ENCODE peak calls at places on chromosomes 13 and 19, in nine cellular contexts. M, I, C, G, D, T, Q, K and O are unnamed samples. For H3K4me1, the result is how much of the 10 kb centered on the place peaks cover.

GRCh38 chr13:77386880-77387606 is 60.1 kb upstream of the MYCBP2 start:
- DNase-seq in T (no peak), D (no peak), I (no peak), K (no peak), G (no peak), C (peak), Q (no peak), M (no peak), O (no peak)

GRCh38 chr19:46068345-46069258 is 27.8 kb upstream of the IGFL4 start:
- DNase-seq in D (no peak), Q (no peak), K (no peak), T (no peak), I (peak), C (peak), G (no peak), M (no peak), O (peak)

GRCh38 chr19:45922281-45922680 is 7.7 kb upstream of the NANOS2 start:
- DNase-seq in T (no peak), M (no peak), K (no peak), C (no peak), Q (no peak), I (peak), G (no peak), D (no peak), O (no peak)

GRCh38 chr13:26184791-26185250 is 37.3 kb downstream of the RNF6 start:
- DNase-seq in D (peak), M (peak), Q (peak), T (peak), I (peak), K (peak), C (peak), G (peak), O (peak)

GRCh38 chr19:3620817-3621547 is 5.6 kb downstream of the CACTIN start:
- DNase-seq in D (no peak), K (no peak), T (no peak), C (no peak), G (no peak), I (no peak), M (no peak), Q (no peak), O (no peak)

GRCh38 chr19:16266586-16266942 is 58.1 kb upstream of the KLF2 start:
- DNase-seq in I (no peak), M (no peak), T (no peak), G (no peak), C (no peak), K (no peak), Q (no peak), D (no peak), O (no peak)

GRCh38 chr19:47778954-47779351 is 450 bp downstream of the SELENOW start:
- DNase-seq in T (no peak), Q (peak), G (no peak), K (no peak), C (no peak), I (no peak), M (peak), D (no peak), O (no peak)

GRCh38 chr13:73932091-73932490 is 202.1 kb downstream of the KLF12 start:
- DNase-seq in G (no peak), K (no peak), C (no peak), D (no peak), I (no peak), M (no peak), Q (no peak), T (no peak), O (no peak)

GRCh38 chr13:35743165-35743564 is 266.7 kb upstream of the MAB21L1 start:
- DNase-seq in M (no peak), D (no peak), K (no peak), C (no peak), T (no peak), G (no peak), I (no peak), Q (no peak), O (no peak)

GRCh38 chr19:40800339-40800996 is 1.5 kb downstream of the EGLN2 start:
- DNase-seq in T (no peak), I (no peak), K (peak), G (no peak), C (no peak), Q (no peak), M (no peak), D (no peak), O (no peak)

GRCh38 chr13:50453238-50453637 is 390.3 kb downstream of the DLEU7 start:
- DNase-seq in C (peak), D (no peak), M (no peak), K (no peak), T (no peak), Q (no peak), I (no peak), G (no peak), O (no peak)

GRCh38 chr13:77751513-77752456 is 54.3 kb downstream of the SLAIN1 start:
- DNase-seq in K (no peak), Q (no peak), T (no peak), D (peak), G (peak), I (peak), C (peak), M (no peak), O (no peak)

GRCh38 chr13:41019578-41020347 is 647 bp upstream of the ELF1 start:
- DNase-seq in T (no peak), M (no peak), D (no peak), G (no peak), K (no peak), C (no peak), I (no peak), Q (no peak), O (no peak)

GRCh38 chr19:39506598-39506943 is 7.8 kb downstream of the DLL3 start:
- DNase-seq in Q (no peak), T (no peak), M (no peak), I (no peak), C (no peak), G (no peak), K (no peak), D (no peak), O (no peak)

GRCh38 chr13:20043207-20043925 is 84.8 kb downstream of the ZMYM2 start:
- DNase-seq in Q (no peak), D (no peak), C (no peak), T (no peak), I (no peak), K (no peak), M (no peak), G (no peak), O (no peak)

GRCh38 chr13:81224502-81224833 is 883.5 kb upstream of the SPRY2 start:
- DNase-seq in I (no peak), D (no peak), Q (no peak), C (no peak), M (no peak), K (no peak), G (no peak), T (no peak), O (no peak)

GRCh38 chr13:30959678-30960077 is 27.2 kb downstream of the TEX26 start:
- DNase-seq in K (no peak), I (no peak), T (no peak), D (no peak), M (no peak), Q (no peak), G (no peak), C (no peak), O (no peak)

GRCh38 chr19:4967738-4968461 is 1.0 kb upstream of the KDM4B start:
- DNase-seq in M (no peak), Q (no peak), I (no peak), D (no peak), K (no peak), T (no peak), C (no peak), G (no peak), O (no peak)

GRCh38 chr19:17037184-17037583 is 10.6 kb upstream of the CPAMD8 start:
- DNase-seq in C (no peak), Q (no peak), G (no peak), M (no peak), K (no peak), D (no peak), T (no peak), I (no peak), O (no peak)

GRCh38 chr19:8631425-8631819 is 989 bp downstream of the NFILZ start:
- DNase-seq in G (peak), C (peak), K (no peak), I (no peak), Q (no peak), M (peak), D (no peak), T (no peak), O (no peak)

GRCh38 chr13:68234278-68234677 is 1004.1 kb upstream of the PCDH9 start:
- DNase-seq in Q (no peak), I (no peak), K (no peak), D (no peak), M (no peak), G (no peak), T (no peak), C (no peak), O (no peak)

GRCh38 chr19:57103573-57104277 is 16.1 kb upstream of the USP29 start:
- DNase-seq in C (peak), I (peak), Q (peak), T (peak), G (peak), K (no peak), D (peak), M (peak), O (peak)

GRCh38 chr19:34974631-34975030 is 10.6 kb upstream of the ZNF792 start:
- DNase-seq in K (no peak), C (no peak), G (no peak), I (no peak), M (no peak), T (no peak), D (no peak), Q (no peak), O (no peak)

GRCh38 chr19:55537741-55538111 is 793 bp upstream of the SBK2 start:
- DNase-seq in T (no peak), K (no peak), M (no peak), Q (no peak), G (no peak), C (peak), I (no peak), D (no peak), O (no peak)

GRCh38 chr19:39327990-39328705 is 7.5 kb upstream of the LRFN1 start:
- DNase-seq in M (peak), I (no peak), C (peak), K (peak), G (peak), D (no peak), T (peak), Q (peak), O (peak)

GRCh38 chr19:9013988-9014387 is 3.8 kb upstream of the MUC16 start:
- DNase-seq in K (no peak), M (no peak), G (no peak), I (no peak), T (no peak), D (no peak), Q (no peak), C (no peak), O (no peak)

GRCh38 chr13:111153977-111154332 is 38.8 kb downstream of the ARHGEF7 start:
- DNase-seq in Q (no peak), C (no peak), M (no peak), D (no peak), G (no peak), I (no peak), T (no peak), K (no peak), O (no peak)

GRCh38 chr19:46411088-46412033 is 2.0 kb downstream of the CCDC8 start:
- DNase-seq in T (no peak), M (peak), K (no peak), G (no peak), I (no peak), Q (no peak), C (no peak), D (no peak), O (no peak)

GRCh38 chr13:59038824-59039223 is 1124.9 kb downstream of the DIAPH3 start:
- DNase-seq in G (no peak), K (no peak), M (no peak), Q (no peak), I (no peak), C (peak), D (no peak), T (no peak), O (no peak)

GRCh38 chr13:81171065-81171647 is 830.2 kb upstream of the SPRY2 start:
- DNase-seq in T (no peak), G (no peak), C (no peak), D (no peak), Q (no peak), I (peak), K (no peak), M (no peak), O (no peak)

GRCh38 chr13:67229438-67230242 is 496 bp downstream of the PCDH9 start:
- DNase-seq in T (no peak), D (no peak), Q (no peak), G (no peak), C (peak), K (no peak), I (no peak), M (no peak), O (no peak)

GRCh38 chr19:31285744-31286143 is 63.5 kb downstream of the TSHZ3 start:
- DNase-seq in T (no peak), I (no peak), C (peak), Q (peak), D (no peak), M (peak), G (no peak), K (peak), O (no peak)

GRCh38 chr19:36092566-36092965 is 18.4 kb upstream of the OVOL3 start:
- DNase-seq in Q (no peak), G (no peak), C (no peak), K (no peak), D (no peak), M (no peak), T (no peak), I (no peak), O (no peak)

GRCh38 chr19:38691938-38692457 is 44.5 kb downstream of the ACTN4 start:
- DNase-seq in K (no peak), Q (peak), T (no peak), I (peak), M (no peak), C (peak), G (no peak), D (no peak), O (no peak)

GRCh38 chr19:48934837-48935236 is 1.3 kb downstream of the DHDH start:
- DNase-seq in T (no peak), K (no peak), Q (no peak), D (no peak), I (no peak), G (no peak), M (no peak), C (no peak), O (no peak)

DNA sequence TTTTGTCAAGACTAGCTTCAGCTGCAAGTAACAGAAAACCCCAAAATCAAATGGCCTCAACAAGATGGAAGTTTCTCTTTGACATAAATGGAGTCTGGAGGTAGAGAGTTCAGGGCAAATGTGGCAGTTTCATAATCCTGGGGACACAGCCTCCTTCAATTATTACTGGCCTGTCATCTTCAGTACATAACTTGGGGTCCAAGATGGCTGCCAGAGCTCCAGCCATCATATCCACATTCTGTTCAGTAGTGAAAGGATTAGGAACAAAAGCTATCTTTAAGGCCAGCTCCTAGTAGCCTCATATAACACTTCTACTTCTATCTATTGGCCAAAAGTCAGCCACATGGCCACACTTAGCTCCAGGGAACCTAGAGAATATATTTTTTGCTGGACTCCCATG is 15.0 kb upstream of the IGSF23 start:
- DNase-seq in I (no peak), D (no peak), T (no peak), M (no peak), Q (no peak), C (no peak), K (no peak), G (no peak), O (no peak)
- H3K4me1 ChIP-seq in I (under half), D (under half), T (under half), M (under half), Q (under half), C (under half), K (under half), G (under half), O (under half)

GRCh38 chr13:43573787-43574562 is 212.8 kb downstream of the ENOX1 start:
- DNase-seq in I (no peak), C (no peak), D (no peak), M (no peak), K (no peak), Q (no peak), G (no peak), T (no peak), O (no peak)
- TF ChIP-seq POLR2A in I (no peak), C (no peak), D (no peak), M (no peak), K (no peak), Q (no peak), G (no peak), T (no peak), O (no peak)

GRCh38 chr13:113456116-113456702 is 2.9 kb upstream of the ADPRHL1 start:
- DNase-seq in G (no peak), I (no peak), T (no peak), C (no peak), K (no peak), M (no peak), D (no peak), Q (no peak), O (no peak)

GRCh38 chr13:113454936-113455335 is 1.6 kb upstream of the ADPRHL1 start:
- DNase-seq in M (no peak), T (no peak), K (no peak), C (no peak), G (no peak), Q (no peak), I (no peak), D (no peak), O (no peak)

GRCh38 chr13:113455384-113455783 is 2.1 kb upstream of the ADPRHL1 start:
- DNase-seq in D (no peak), G (no peak), Q (no peak), I (no peak), K (no peak), M (no peak), C (no peak), T (no peak), O (no peak)

GRCh38 chr13:113458218-113459065 is 5.2 kb upstream of the ADPRHL1 start:
- DNase-seq in C (peak), T (no peak), K (no peak), G (no peak), D (no peak), Q (peak), I (no peak), M (peak), O (no peak)

DNA sequence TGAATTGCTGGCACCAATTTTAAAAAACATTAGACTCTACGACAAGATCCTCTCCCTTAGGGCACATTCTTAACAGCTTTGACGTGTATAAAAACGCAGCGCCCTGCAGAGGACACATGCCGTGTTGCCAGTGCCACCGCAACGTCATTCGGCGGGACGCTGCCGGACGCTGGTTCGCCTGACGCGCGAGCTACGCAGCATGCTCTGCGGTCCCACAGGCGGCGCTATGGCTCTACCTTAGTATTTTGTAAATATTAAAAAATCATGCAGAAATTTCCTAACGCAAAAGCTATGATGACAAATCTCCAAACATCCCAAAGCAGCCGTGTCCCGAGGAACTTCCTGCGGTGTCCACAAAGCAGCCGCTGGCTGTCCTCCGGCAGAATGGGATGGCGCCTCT is 4.2 kb upstream of the ADPRHL1 start:
- DNase-seq in Q (no peak), D (no peak), I (no peak), K (no peak), G (no peak), C (no peak), M (no peak), T (no peak), O (no peak)
- H3K27ac ChIP-seq in Q (no peak), D (no peak), I (no peak), K (no peak), G (no peak), C (no peak), M (no peak), T (no peak), O (no peak)

DNA sequence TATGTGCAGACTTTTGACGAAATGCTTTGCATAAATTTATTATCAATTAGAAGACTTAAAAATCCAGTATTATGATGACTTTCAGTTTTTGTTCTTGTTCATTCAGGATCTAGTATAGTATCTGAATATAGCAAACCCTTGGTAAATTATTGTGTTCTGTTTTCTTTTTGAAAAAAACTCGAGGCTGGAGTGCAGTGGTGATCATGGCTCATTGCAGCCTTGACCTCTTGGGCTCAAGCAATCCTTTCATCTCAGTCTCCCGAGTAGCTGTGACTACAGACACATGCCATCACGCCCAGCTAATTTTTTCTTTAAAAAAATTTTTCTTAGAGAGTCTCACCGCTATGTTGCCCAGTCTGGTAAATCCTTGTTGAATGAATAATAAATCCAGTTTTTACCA is 4.6 kb downstream of the FARP1 start:
- DNase-seq in I (no peak), G (no peak), T (no peak), M (no peak), D (no peak), C (no peak), Q (no peak), K (no peak), O (no peak)
- H3K4me1 ChIP-seq in I (under half), G (under half), T (under half), M (under half), D (under half), C (under half), Q (under half), K (under half), O (under half)

DNA sequence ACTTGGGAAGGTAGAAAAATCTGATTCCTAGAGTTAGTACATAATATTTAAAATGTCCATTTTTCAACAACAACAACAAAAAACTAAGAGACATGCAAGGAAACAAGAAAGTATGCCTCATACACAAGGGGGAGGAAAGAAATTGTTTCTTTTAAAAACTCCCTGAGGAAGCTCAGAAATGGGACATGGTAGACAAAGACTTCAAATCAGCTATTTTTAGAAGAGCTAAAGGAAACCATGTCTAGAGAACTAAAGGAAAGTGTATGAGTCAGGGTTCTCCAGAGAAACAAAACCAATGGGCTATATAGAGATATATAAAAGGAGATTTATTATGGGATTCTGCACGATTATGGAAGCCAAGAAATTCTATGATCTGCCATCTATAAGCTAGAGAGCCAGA is 191.3 kb upstream of the IPO5 start:
- DNase-seq in C (no peak), D (no peak), Q (no peak), K (no peak), M (no peak), T (no peak), G (no peak), I (no peak), O (no peak)
- TF ChIP-seq POLR2A in C (no peak), D (no peak), Q (no peak), K (no peak), M (no peak), T (no peak), G (no peak), I (no peak), O (no peak)

DNA sequence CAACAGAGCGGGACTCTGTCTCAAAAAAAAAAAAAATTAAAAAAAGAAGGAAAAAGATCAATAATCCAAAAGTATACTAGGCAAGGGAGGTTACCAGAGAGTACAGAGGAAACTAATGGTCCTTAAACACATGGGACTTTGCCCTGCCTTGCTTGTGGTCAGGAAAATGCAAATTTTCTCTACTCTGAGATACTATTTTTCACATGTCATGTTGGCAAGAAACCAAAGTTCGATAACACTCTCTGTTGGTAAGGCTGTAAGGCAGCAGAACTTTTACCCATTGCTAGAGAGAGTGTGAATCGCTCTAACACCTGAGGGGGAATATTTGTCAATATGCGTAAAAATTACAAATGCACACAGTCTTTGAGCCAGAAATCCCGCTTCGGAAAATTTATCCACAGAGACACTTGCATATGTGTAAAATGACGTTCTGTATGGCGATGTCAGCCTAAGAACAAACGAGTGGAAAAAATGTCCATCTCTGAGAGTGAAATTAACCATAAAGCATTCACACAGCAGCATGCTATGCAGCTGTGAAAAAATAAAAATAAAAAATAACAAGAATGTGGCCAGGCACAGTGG is 9.4 kb upstream of the RFX1 start:
- DNase-seq in Q (no peak), C (no peak), M (no peak), I (no peak), G (no peak), T (no peak), K (no peak), D (peak), O (no peak)
- H3K27ac ChIP-seq in Q (no peak), C (no peak), M (no peak), I (no peak), G (no peak), T (no peak), K (no peak), D (peak), O (no peak)